ENCODE peak calls at places on chromosome 20, in six cellular contexts. One of them, this sample, is unnamed.
A peak's percentile ranks its signal among the peaks of the same experiment; 100 is the strongest.

GRCh38 chr20:35508493-35509218 is 20.8 kb downstream of the C20orf173 start:
- DNase-seq in psoas muscle: no peak
- DNase-seq in tibial artery: no peak
- DNase-seq in foreskin fibroblast: no peak
- DNase-seq in right atrium auricular region: no peak
- DNase-seq in brain microvascular endothelial cell: no peak
- DNase-seq in this sample: no peak

GRCh38 chr20:34108616-34109174 is 3.3 kb downstream of the EIF2S2 start:
- DNase-seq in psoas muscle: no peak
- DNase-seq in tibial artery: no peak
- DNase-seq in foreskin fibroblast: no peak
- DNase-seq in right atrium auricular region: no peak
- DNase-seq in brain microvascular endothelial cell: no peak
- DNase-seq in this sample: no peak

GRCh38 chr20:59933296-59933848 is at the start of gene SYCP2:
- DNase-seq in psoas muscle: peak; percentile 57
- DNase-seq in tibial artery: peak; percentile 67
- DNase-seq in foreskin fibroblast: peak; percentile 39
- DNase-seq in right atrium auricular region: no peak
- DNase-seq in brain microvascular endothelial cell: peak; percentile 13
- DNase-seq in this sample: no peak

GRCh38 chr20:4625687-4626086 is 96.0 kb upstream of the PRND start:
- DNase-seq in psoas muscle: no peak
- DNase-seq in tibial artery: no peak
- DNase-seq in foreskin fibroblast: no peak
- DNase-seq in right atrium auricular region: no peak
- DNase-seq in brain microvascular endothelial cell: no peak
- DNase-seq in this sample: no peak

GRCh38 chr20:21173496-21174025 is 47.7 kb downstream of the KIZ start:
- DNase-seq in psoas muscle: no peak
- DNase-seq in tibial artery: no peak
- DNase-seq in foreskin fibroblast: no peak
- DNase-seq in right atrium auricular region: no peak
- DNase-seq in brain microvascular endothelial cell: no peak
- DNase-seq in this sample: no peak

GRCh38 chr20:58891686-58892125 is 39.2 kb downstream of the GNAS start:
- DNase-seq in psoas muscle: peak; percentile 53
- DNase-seq in tibial artery: peak; percentile 74
- DNase-seq in foreskin fibroblast: no peak
- DNase-seq in right atrium auricular region: no peak
- DNase-seq in brain microvascular endothelial cell: no peak
- DNase-seq in this sample: no peak

GRCh38 chr20:33408716-33409654 is 7.7 kb upstream of the CDK5RAP1 start:
- DNase-seq in psoas muscle: no peak
- DNase-seq in tibial artery: no peak
- DNase-seq in foreskin fibroblast: no peak
- DNase-seq in right atrium auricular region: no peak
- DNase-seq in brain microvascular endothelial cell: no peak
- DNase-seq in this sample: no peak

GRCh38 chr20:32474967-32475819 is 109.9 kb downstream of the NOL4L start:
- DNase-seq in psoas muscle: peak; percentile 88
- DNase-seq in tibial artery: peak; percentile 91
- DNase-seq in foreskin fibroblast: peak; percentile 96
- DNase-seq in right atrium auricular region: peak; percentile 89
- DNase-seq in brain microvascular endothelial cell: peak; percentile 94
- DNase-seq in this sample: peak; percentile 95

GRCh38 chr20:40457404-40457803 is 231.6 kb downstream of the MAFB start:
- DNase-seq in psoas muscle: no peak
- DNase-seq in tibial artery: no peak
- DNase-seq in foreskin fibroblast: no peak
- DNase-seq in right atrium auricular region: no peak
- DNase-seq in brain microvascular endothelial cell: no peak
- DNase-seq in this sample: no peak

GRCh38 chr20:62634330-62634967 is 7.9 kb upstream of the SLCO4A1 start:
- DNase-seq in psoas muscle: no peak
- DNase-seq in tibial artery: no peak
- DNase-seq in foreskin fibroblast: no peak
- DNase-seq in right atrium auricular region: no peak
- DNase-seq in brain microvascular endothelial cell: no peak
- DNase-seq in this sample: no peak

GRCh38 chr20:53371216-53371615 is 222.4 kb downstream of the ZNF217 start:
- DNase-seq in psoas muscle: no peak
- DNase-seq in tibial artery: no peak
- DNase-seq in foreskin fibroblast: no peak
- DNase-seq in right atrium auricular region: no peak
- DNase-seq in brain microvascular endothelial cell: no peak
- DNase-seq in this sample: no peak

DNA sequence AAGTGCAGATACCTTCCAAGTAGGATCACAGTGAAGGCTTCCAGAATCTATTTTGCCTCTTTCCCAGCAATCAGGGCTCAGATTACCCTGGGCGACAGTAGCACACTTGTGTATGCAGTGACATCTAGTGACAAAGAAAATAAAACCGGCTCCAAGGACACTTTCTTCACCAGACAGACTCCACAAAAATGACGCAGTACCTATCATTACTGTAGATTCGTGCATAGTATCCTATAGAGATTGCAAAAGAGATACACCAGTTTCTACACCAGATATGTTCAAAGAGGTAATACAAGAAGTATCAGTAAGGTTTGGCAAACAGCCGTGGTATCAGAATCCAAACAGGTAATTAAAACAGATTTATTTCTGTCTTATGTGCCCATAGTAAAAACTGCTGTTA is 600.3 kb upstream of the JAG1 start:
- DNase-seq in psoas muscle: no peak
- DNase-seq in tibial artery: no peak
- DNase-seq in foreskin fibroblast: peak; percentile 56
- DNase-seq in right atrium auricular region: no peak
- DNase-seq in brain microvascular endothelial cell: peak; percentile 74
- DNase-seq in this sample: no peak
- TF ChIP-seq CTCF in psoas muscle: peak; percentile 74
- TF ChIP-seq CTCF in tibial artery: peak; percentile 58
- TF ChIP-seq CTCF in foreskin fibroblast: peak; percentile 26
- TF ChIP-seq CTCF in right atrium auricular region: peak; percentile 82
- TF ChIP-seq CTCF in brain microvascular endothelial cell: peak; percentile 45
- TF ChIP-seq CTCF in this sample: peak; percentile 48

DNA sequence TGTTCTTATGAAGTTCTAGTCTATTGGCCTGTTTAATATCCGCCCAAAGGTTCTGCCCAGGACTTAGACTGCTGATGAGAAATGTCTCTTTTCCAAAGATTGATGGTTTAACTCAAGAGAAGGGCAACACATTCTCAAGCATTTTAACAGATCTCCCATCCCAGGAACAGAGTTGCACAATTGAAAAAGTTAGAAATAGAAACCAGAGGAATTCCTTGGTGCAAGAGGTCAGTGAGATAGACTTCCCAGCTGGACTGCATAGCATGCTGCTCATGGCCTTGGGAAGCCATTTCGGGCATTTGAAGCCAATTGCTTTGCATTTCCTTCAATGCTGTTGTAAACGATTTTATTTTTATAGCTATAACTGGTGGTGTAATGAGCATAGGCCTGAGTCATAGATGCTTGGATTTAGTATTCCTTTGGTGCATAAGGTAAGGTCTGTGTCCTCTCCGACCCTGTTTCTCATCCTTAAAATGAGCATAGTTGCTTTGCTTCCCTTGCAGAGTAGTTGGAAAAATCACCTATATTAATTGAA is 292.2 kb upstream of the JAG1 start:
- DNase-seq in psoas muscle: no peak
- DNase-seq in tibial artery: no peak
- DNase-seq in foreskin fibroblast: no peak
- DNase-seq in right atrium auricular region: no peak
- DNase-seq in brain microvascular endothelial cell: no peak
- DNase-seq in this sample: no peak
- H3K4me3 ChIP-seq in psoas muscle: no peak overlapping the region
- H3K4me3 ChIP-seq in tibial artery: no peak overlapping the region
- H3K4me3 ChIP-seq in foreskin fibroblast: no peak overlapping the region
- H3K4me3 ChIP-seq in right atrium auricular region: no peak overlapping the region
- H3K4me3 ChIP-seq in brain microvascular endothelial cell: no peak overlapping the region
- H3K4me3 ChIP-seq in this sample: no peak overlapping the region

GRCh38 chr20:49484180-49485140 is 2.0 kb upstream of the KCNB1 start:
- DNase-seq in psoas muscle: peak; percentile 86
- DNase-seq in tibial artery: peak; percentile 87
- DNase-seq in foreskin fibroblast: peak; percentile 54
- DNase-seq in right atrium auricular region: peak; percentile 75
- DNase-seq in brain microvascular endothelial cell: peak; percentile 61
- DNase-seq in this sample: peak; percentile 39
- TF ChIP-seq CTCF in psoas muscle: peak; percentile 77
- TF ChIP-seq CTCF in tibial artery: peak; percentile 88
- TF ChIP-seq CTCF in foreskin fibroblast: peak; percentile 67
- TF ChIP-seq CTCF in right atrium auricular region: peak; percentile 84
- TF ChIP-seq CTCF in brain microvascular endothelial cell: peak; percentile 68
- TF ChIP-seq CTCF in this sample: peak; percentile 67

GRCh38 chr20:63896136-63896890 is 1.4 kb downstream of the DNAJC5 start:
- DNase-seq in psoas muscle: peak; percentile 57
- DNase-seq in tibial artery: peak; percentile 73
- DNase-seq in foreskin fibroblast: no peak
- DNase-seq in right atrium auricular region: peak; percentile 66
- DNase-seq in brain microvascular endothelial cell: no peak
- DNase-seq in this sample: no peak

GRCh38 chr20:63895886-63896135 is 885 bp downstream of the DNAJC5 start:
- DNase-seq in psoas muscle: no peak
- DNase-seq in tibial artery: no peak
- DNase-seq in foreskin fibroblast: no peak
- DNase-seq in right atrium auricular region: no peak
- DNase-seq in brain microvascular endothelial cell: no peak
- DNase-seq in this sample: no peak

GRCh38 chr20:63900373-63900772 is 5.4 kb downstream of the DNAJC5 start:
- DNase-seq in psoas muscle: no peak
- DNase-seq in tibial artery: no peak
- DNase-seq in foreskin fibroblast: no peak
- DNase-seq in right atrium auricular region: no peak
- DNase-seq in brain microvascular endothelial cell: no peak
- DNase-seq in this sample: no peak

GRCh38 chr20:63898882-63899558 is 4.1 kb downstream of the DNAJC5 start:
- DNase-seq in psoas muscle: no peak
- DNase-seq in tibial artery: no peak
- DNase-seq in foreskin fibroblast: no peak
- DNase-seq in right atrium auricular region: peak; percentile 61
- DNase-seq in brain microvascular endothelial cell: no peak
- DNase-seq in this sample: no peak

GRCh38 chr20:63897978-63898561 is 3.1 kb downstream of the DNAJC5 start:
- DNase-seq in psoas muscle: no peak
- DNase-seq in tibial artery: no peak
- DNase-seq in foreskin fibroblast: no peak
- DNase-seq in right atrium auricular region: no peak
- DNase-seq in brain microvascular endothelial cell: no peak
- DNase-seq in this sample: no peak
- H3K4me3 ChIP-seq in psoas muscle: no peak overlapping the region
- H3K4me3 ChIP-seq in tibial artery: no peak overlapping the region
- H3K4me3 ChIP-seq in foreskin fibroblast: no peak overlapping the region
- H3K4me3 ChIP-seq in right atrium auricular region: no peak overlapping the region
- H3K4me3 ChIP-seq in brain microvascular endothelial cell: no peak overlapping the region
- H3K4me3 ChIP-seq in this sample: no peak overlapping the region

GRCh38 chr20:23077277-23077676 is 8.8 kb downstream of the CD93 start:
- DNase-seq in psoas muscle: no peak
- DNase-seq in tibial artery: no peak
- DNase-seq in foreskin fibroblast: no peak
- DNase-seq in right atrium auricular region: no peak
- DNase-seq in brain microvascular endothelial cell: no peak
- DNase-seq in this sample: no peak

GRCh38 chr20:23078351-23078993 is 7.7 kb downstream of the CD93 start:
- DNase-seq in psoas muscle: no peak
- DNase-seq in tibial artery: no peak
- DNase-seq in foreskin fibroblast: peak; percentile 64
- DNase-seq in right atrium auricular region: no peak
- DNase-seq in brain microvascular endothelial cell: no peak
- DNase-seq in this sample: no peak

GRCh38 chr20:23080521-23080920 is 5.6 kb downstream of the CD93 start:
- DNase-seq in psoas muscle: no peak
- DNase-seq in tibial artery: no peak
- DNase-seq in foreskin fibroblast: no peak
- DNase-seq in right atrium auricular region: no peak
- DNase-seq in brain microvascular endothelial cell: no peak
- DNase-seq in this sample: no peak

GRCh38 chr20:23079926-23080325 is 6.2 kb downstream of the CD93 start:
- DNase-seq in psoas muscle: no peak
- DNase-seq in tibial artery: no peak
- DNase-seq in foreskin fibroblast: no peak
- DNase-seq in right atrium auricular region: no peak
- DNase-seq in brain microvascular endothelial cell: no peak
- DNase-seq in this sample: no peak

DNA sequence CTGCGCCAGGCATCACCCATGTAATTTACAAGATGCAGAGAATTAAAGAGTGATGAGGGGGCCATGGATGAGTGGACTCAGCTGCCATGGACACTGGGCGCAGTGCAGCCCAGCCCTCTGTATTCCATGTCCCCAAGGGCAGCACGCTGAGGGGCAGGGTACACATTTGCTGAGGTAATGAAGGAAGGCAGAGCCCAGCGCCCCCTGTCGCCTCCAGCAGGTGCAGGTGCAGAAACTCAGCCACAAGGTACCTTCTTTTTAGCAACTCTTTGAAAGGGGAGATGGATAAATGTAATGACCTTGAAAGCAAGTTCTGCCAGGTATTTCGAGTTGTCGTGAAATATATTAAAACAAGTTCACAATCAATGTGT is 7.1 kb downstream of the CD93 start:
- DNase-seq in psoas muscle: no peak
- DNase-seq in tibial artery: no peak
- DNase-seq in foreskin fibroblast: no peak
- DNase-seq in right atrium auricular region: no peak
- DNase-seq in brain microvascular endothelial cell: no peak
- DNase-seq in this sample: no peak
- TF ChIP-seq CTCF in psoas muscle: no peak
- TF ChIP-seq CTCF in tibial artery: no peak
- TF ChIP-seq CTCF in foreskin fibroblast: no peak
- TF ChIP-seq CTCF in right atrium auricular region: no peak
- TF ChIP-seq CTCF in brain microvascular endothelial cell: peak; percentile 50
- TF ChIP-seq CTCF in this sample: peak; percentile 54

GRCh38 chr20:64082821-64083379 is 1.3 kb downstream of the LKAAEAR1 start:
- DNase-seq in psoas muscle: no peak
- DNase-seq in tibial artery: no peak
- DNase-seq in foreskin fibroblast: no peak
- DNase-seq in right atrium auricular region: no peak
- DNase-seq in brain microvascular endothelial cell: no peak
- DNase-seq in this sample: no peak
- H3K4me3 ChIP-seq in psoas muscle: peak overlapping the region; percentile 67
- H3K4me3 ChIP-seq in tibial artery: peak overlapping the region; percentile 57
- H3K4me3 ChIP-seq in foreskin fibroblast: peak overlapping the region; percentile 37
- H3K4me3 ChIP-seq in right atrium auricular region: no peak overlapping the region
- H3K4me3 ChIP-seq in brain microvascular endothelial cell: peak overlapping the region; percentile 29
- H3K4me3 ChIP-seq in this sample: no peak overlapping the region

DNA sequence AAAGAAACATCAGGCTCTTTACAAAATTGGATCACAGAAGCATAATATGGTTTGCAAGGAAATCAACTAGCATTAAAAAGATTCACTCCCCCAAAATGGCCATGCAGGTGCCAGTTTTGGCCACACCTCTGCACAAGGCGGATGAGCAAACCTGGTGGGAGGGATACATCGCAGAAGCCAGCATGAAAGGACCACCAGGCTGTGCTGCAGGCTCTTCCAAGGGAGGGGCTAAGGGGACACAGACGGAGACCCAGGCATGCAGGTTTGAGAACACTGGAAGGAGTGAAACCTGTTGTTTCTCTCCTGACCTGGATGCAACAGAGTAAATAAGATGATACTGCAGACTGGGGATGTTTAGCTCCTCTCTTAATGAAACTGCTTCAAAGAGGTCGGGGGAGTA is 612.5 kb downstream of the PTPRT start:
- DNase-seq in psoas muscle: no peak
- DNase-seq in tibial artery: no peak
- DNase-seq in foreskin fibroblast: no peak
- DNase-seq in right atrium auricular region: no peak
- DNase-seq in brain microvascular endothelial cell: no peak
- DNase-seq in this sample: no peak
- TF ChIP-seq CTCF in psoas muscle: no peak
- TF ChIP-seq CTCF in tibial artery: no peak
- TF ChIP-seq CTCF in foreskin fibroblast: no peak
- TF ChIP-seq CTCF in right atrium auricular region: no peak
- TF ChIP-seq CTCF in brain microvascular endothelial cell: no peak
- TF ChIP-seq CTCF in this sample: no peak

This sample was measured in retinal pigment epithelial cell.